ENCODE peak calls at places on chromosomes 12 and 14, in eight cellular contexts. J is colonic mucosa, W is tibial nerve, N is T-helper 2 cell, S is body of pancreas, G is right lobe of liver, L is HFF-Myc, B is mammary epithelial cell. A is an unnamed sample.

GRCh38 chr14:88424573-88424972 is 39.1 kb downstream of the SPATA7 start:
- DNase-seq in J (no peak), W (no peak), N (no peak), S (no peak), G (no peak), L (peak), B (no peak), A (no peak)

GRCh38 chr14:36659010-36659821 is 2.4 kb upstream of the PAX9 start:
- DNase-seq in J (no peak), W (no peak), N (no peak), S (no peak), G (no peak), L (no peak), B (no peak), A (no peak)

GRCh38 chr12:58302487-58303011 is 361.2 kb downstream of the ATP23 start:
- DNase-seq in J (peak), W (no peak), N (no peak), S (peak), G (no peak), L (no peak), B (peak), A (no peak)

GRCh38 chr12:46982629-46983392 is 96.6 kb upstream of the PCED1B start:
- DNase-seq in J (no peak), W (no peak), N (no peak), S (no peak), G (no peak), L (no peak), B (no peak), A (no peak)

GRCh38 chr12:68521321-68521839 is 89.3 kb upstream of the RAP1B start:
- DNase-seq in J (no peak), W (no peak), N (no peak), S (no peak), G (no peak), L (no peak), B (peak), A (no peak)

GRCh38 chr12:104415308-104415980 is 41.3 kb upstream of the CHST11 start:
- DNase-seq in J (no peak), W (no peak), N (no peak), S (no peak), G (no peak), L (no peak), B (no peak), A (no peak)

GRCh38 chr12:28993720-28994119 is 155.4 kb upstream of the FAR2 start:
- DNase-seq in J (no peak), W (no peak), N (no peak), S (no peak), G (no peak), L (no peak), B (no peak), A (no peak)

GRCh38 chr12:16165506-16165905 is 112.0 kb downstream of the SLC15A5 start:
- DNase-seq in J (peak), W (peak), N (no peak), S (peak), G (no peak), L (peak), B (peak), A (no peak)

GRCh38 chr12:107287436-107288413 is 194.4 kb upstream of the CRY1 start:
- DNase-seq in J (no peak), W (no peak), N (no peak), S (no peak), G (no peak), L (no peak), B (peak), A (no peak)

GRCh38 chr12:26971963-26972362 is 33.7 kb downstream of the FGFR1OP2 start:
- DNase-seq in J (no peak), W (no peak), N (peak), S (no peak), G (no peak), L (no peak), B (no peak), A (no peak)

GRCh38 chr12:21637985-21638891 is 19.4 kb downstream of the LDHB start:
- DNase-seq in J (no peak), W (no peak), N (no peak), S (no peak), G (no peak), L (no peak), B (no peak), A (no peak)

GRCh38 chr12:26369588-26369987 is 174.2 kb downstream of the SSPN start:
- DNase-seq in J (no peak), W (peak), N (no peak), S (no peak), G (no peak), L (peak), B (peak), A (no peak)

GRCh38 chr14:29475641-29476040 is 452.0 kb downstream of the PRKD1 start:
- DNase-seq in J (no peak), W (no peak), N (no peak), S (no peak), G (no peak), L (no peak), B (peak), A (no peak)

GRCh38 chr14:99270491-99271287 is 1.3 kb downstream of the BCL11B start:
- DNase-seq in J (no peak), W (no peak), N (no peak), S (no peak), G (no peak), L (no peak), B (peak), A (no peak)

GRCh38 chr12:6335451-6336078 is 6.3 kb downstream of the TNFRSF1A start:
- DNase-seq in J (peak), W (peak), N (peak), S (peak), G (peak), L (peak), B (peak), A (peak)